ENCODE peak calls at places on chromosomes 11 and 22, in six cellular contexts. Q, W, X, Z, M and V are unnamed samples.

GRCh38 chr11:69799097-69799496 is 20.1 kb downstream of the FGF3 start:
- DNase-seq in Q (no peak), W (no peak), X (no peak), Z (no peak), M (no peak), V (no peak)

GRCh38 chr22:31615940-31616314 is 46.1 kb downstream of the PISD start:
- DNase-seq in Q (no peak), W (no peak), X (no peak), Z (peak), M (no peak), V (no peak)

GRCh38 chr11:69402251-69402892 is 79.1 kb upstream of the LINC01488 start:
- DNase-seq in Q (no peak), W (no peak), X (no peak), Z (no peak), M (no peak), V (no peak)

GRCh38 chr22:44130076-44130711 is 50.5 kb upstream of the PARVG start:
- DNase-seq in Q (no peak), W (peak), X (no peak), Z (no peak), M (no peak), V (no peak)

GRCh38 chr22:48234011-48234410 is 1471.6 kb downstream of the TBC1D22A start:
- DNase-seq in Q (no peak), W (no peak), X (no peak), Z (no peak), M (no peak), V (no peak)

GRCh38 chr11:47691979-47692378 is 23.2 kb downstream of the AGBL2 start:
- DNase-seq in Q (no peak), W (no peak), X (no peak), Z (no peak), M (no peak), V (no peak)

GRCh38 chr22:26656896-26657851 is at the start of gene MIAT:
- DNase-seq in Q (no peak), W (peak), X (no peak), Z (no peak), M (no peak), V (no peak)

GRCh38 chr22:27437570-27437969 is 364.0 kb downstream of the MN1 start:
- DNase-seq in Q (no peak), W (no peak), X (no peak), Z (no peak), M (no peak), V (no peak)

GRCh38 chr11:77170107-77170506 is 42.1 kb downstream of the MYO7A start:
- DNase-seq in Q (no peak), W (no peak), X (no peak), Z (no peak), M (no peak), V (no peak)

GRCh38 chr11:13238879-13239514 is 38.6 kb upstream of the BMAL1 start:
- DNase-seq in Q (peak), W (peak), X (no peak), Z (peak), M (no peak), V (peak)

GRCh38 chr11:83543918-83544491 is 257.8 kb upstream of the CCDC90B start:
- DNase-seq in Q (no peak), W (no peak), X (no peak), Z (no peak), M (no peak), V (no peak)

GRCh38 chr11:119316017-119316728 is 757 bp downstream of the MCAM start:
- DNase-seq in Q (peak), W (no peak), X (peak), Z (no peak), M (no peak), V (no peak)

GRCh38 chr11:2792376-2793250 is 92.8 kb upstream of the KCNQ1OT1 start:
- DNase-seq in Q (no peak), W (no peak), X (peak), Z (no peak), M (peak), V (peak)

GRCh38 chr11:72120930-72121329 is 8.4 kb upstream of the ANAPC15 start:
- DNase-seq in Q (no peak), W (no peak), X (no peak), Z (no peak), M (no peak), V (no peak)

GRCh38 chr11:17014321-17014773 is at the start of gene PLEKHA7:
- DNase-seq in Q (peak), W (no peak), X (no peak), Z (no peak), M (no peak), V (no peak)

GRCh38 chr11:17013548-17014320 is 480 bp downstream of the PLEKHA7 start:
- DNase-seq in Q (peak), W (no peak), X (no peak), Z (no peak), M (no peak), V (no peak)

GRCh38 chr11:17015639-17016125 is 1.5 kb upstream of the PLEKHA7 start:
- DNase-seq in Q (peak), W (peak), X (no peak), Z (no peak), M (no peak), V (no peak)

GRCh38 chr11:17012712-17013547 is 1.3 kb downstream of the PLEKHA7 start:
- DNase-seq in Q (peak), W (peak), X (no peak), Z (no peak), M (no peak), V (peak)

GRCh38 chr11:17014774-17015638 is 792 bp upstream of the PLEKHA7 start:
- DNase-seq in Q (peak), W (no peak), X (no peak), Z (no peak), M (no peak), V (no peak)
- TF ChIP-seq CTCF in Q (peak), W (peak), X (no peak), Z (peak), M (peak), V (no peak)

GRCh38 chr22:29259253-29259899 is 8.4 kb downstream of the RHBDD3 start:
- DNase-seq in Q (no peak), W (no peak), X (no peak), Z (peak), M (no peak), V (no peak)
- TF ChIP-seq CTCF in Q (no peak), W (no peak), X (no peak), Z (peak), M (no peak), V (no peak)

GRCh38 chr22:21982338-21982965 is at the start of gene TOP3B:
- DNase-seq in Q (peak), W (peak), X (peak), Z (peak), M (peak), V (peak)
- TF ChIP-seq CTCF in Q (no peak), W (no peak), X (no peak), Z (no peak), M (no peak), V (no peak)

DNA sequence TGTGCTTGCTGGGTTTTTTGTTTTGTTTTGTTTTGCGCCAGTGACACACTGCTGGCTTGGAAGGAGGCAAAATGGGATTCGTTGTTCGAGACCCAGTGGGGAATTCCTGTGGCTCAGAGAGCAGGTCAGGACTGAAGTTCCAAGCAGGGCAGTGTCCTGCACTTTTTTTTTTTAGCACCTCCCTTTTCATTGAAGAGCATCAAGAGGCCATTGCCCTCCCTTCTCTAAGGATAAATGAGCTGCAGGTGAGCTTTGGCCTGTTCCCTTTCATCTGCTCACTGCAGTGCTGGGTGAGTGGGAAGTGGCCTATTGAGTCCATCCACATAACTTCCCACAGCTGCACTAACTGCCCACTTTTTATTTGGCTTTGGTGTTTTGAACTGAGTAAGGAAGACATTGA is 87.8 kb downstream of the ARHGAP42 start:
- DNase-seq in Q (no peak), W (no peak), X (no peak), Z (no peak), M (no peak), V (no peak)
- TF ChIP-seq CTCF in Q (no peak), W (no peak), X (no peak), Z (no peak), M (no peak), V (no peak)

GRCh38 chr11:75525433-75526191 is at the start of gene GDPD5:
- DNase-seq in Q (peak), W (peak), X (peak), Z (peak), M (peak), V (peak)
- TF ChIP-seq CTCF in Q (peak), W (peak), X (peak), Z (peak), M (peak), V (no peak)

GRCh38 chr11:86355256-86355655 is 19.4 kb upstream of the CCDC81 start:
- DNase-seq in Q (no peak), W (no peak), X (no peak), Z (no peak), M (no peak), V (no peak)

GRCh38 chr11:86363424-86363823 is 11.3 kb upstream of the CCDC81 start:
- DNase-seq in Q (no peak), W (no peak), X (no peak), Z (no peak), M (no peak), V (no peak)

GRCh38 chr11:86365566-86365965 is 9.1 kb upstream of the CCDC81 start:
- DNase-seq in Q (no peak), W (peak), X (no peak), Z (no peak), M (no peak), V (no peak)

GRCh38 chr11:86358720-86359119 is 16.0 kb upstream of the CCDC81 start:
- DNase-seq in Q (no peak), W (no peak), X (no peak), Z (no peak), M (no peak), V (no peak)

DNA sequence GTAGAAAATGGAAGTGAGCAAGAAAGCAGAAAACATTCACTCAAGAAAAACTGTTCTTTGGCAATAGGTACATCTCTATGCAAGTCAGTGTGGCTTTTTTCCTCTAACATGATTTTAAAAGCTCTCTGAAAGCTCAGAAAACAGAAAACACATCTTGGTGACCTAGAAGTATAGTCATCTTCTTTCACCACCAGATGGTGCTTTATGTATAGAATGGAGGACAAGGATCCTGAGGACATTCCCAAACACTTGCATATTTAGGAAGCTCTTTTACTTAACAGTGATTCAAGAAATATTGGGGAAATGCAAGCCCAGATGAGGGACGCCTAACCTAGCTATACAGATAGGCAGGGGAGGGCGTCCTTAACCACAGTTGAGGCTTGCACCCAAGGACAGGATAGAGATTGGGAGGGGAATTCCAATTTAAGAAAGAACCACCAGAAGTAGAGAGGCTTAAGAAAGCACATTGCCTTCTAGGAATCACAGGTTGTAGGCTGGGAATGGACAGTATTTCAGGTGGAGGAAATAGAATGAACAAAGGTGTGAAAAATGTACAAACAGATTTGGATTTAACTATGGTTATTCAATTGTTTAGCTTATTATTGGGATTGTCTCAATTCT is 13.8 kb upstream of the CCDC81 start:
- DNase-seq in Q (no peak), W (peak), X (no peak), Z (no peak), M (no peak), V (no peak)
- TF ChIP-seq CTCF in Q (no peak), W (peak), X (no peak), Z (no peak), M (no peak), V (no peak)